ENCODE peak calls at places on chromosomes 12 and 14, in ten cellular contexts. Y is tibial nerve, V is colonic mucosa, F is astrocyte, O is fibroblast of lung, I is left ventricle myocardium inferior, H is cardiac muscle cell, W is psoas muscle, D is WERI-Rb-1, S is suprapubic skin. P is an unnamed sample.

GRCh38 chr12:44294649-44295048 is 458.8 kb downstream of the TMEM117 start:
- DNase-seq in Y (no peak), V (no peak), F (no peak), O (no peak), I (no peak), H (no peak), W (no peak), D (no peak), S (no peak), P (no peak)

GRCh38 chr12:75684678-75685620 is 173.5 kb upstream of the KRR1 start:
- DNase-seq in Y (no peak), V (no peak), F (peak; percentile 98), O (peak; percentile 98), I (no peak), H (peak; percentile 90), W (no peak), D (no peak), S (no peak), P (no peak)

GRCh38 chr12:89862511-89863331 is 154.1 kb upstream of the ATP2B1 start:
- DNase-seq in Y (peak; percentile 23), V (peak; percentile 33), F (no peak), O (no peak), I (no peak), H (no peak), W (no peak), D (no peak), S (no peak), P (peak; percentile 22)

GRCh38 chr14:67269338-67270060 is 28.3 kb downstream of the PALS1 start:
- DNase-seq in Y (no peak), V (no peak), F (peak; percentile 80), O (peak; percentile 84), I (no peak), H (peak; percentile 88), W (no peak), D (no peak), S (no peak), P (no peak)

GRCh38 chr14:29191092-29191491 is 424.5 kb downstream of the FOXG1 start:
- DNase-seq in Y (no peak), V (no peak), F (no peak), O (no peak), I (no peak), H (no peak), W (no peak), D (no peak), S (no peak), P (no peak)

GRCh38 chr12:23504641-23505399 is 444.6 kb downstream of the SOX5 start:
- DNase-seq in Y (no peak), V (no peak), F (no peak), O (no peak), I (no peak), H (no peak), W (no peak), D (no peak), S (no peak), P (no peak)

GRCh38 chr12:93460882-93461281 is 6.4 kb upstream of the MRPL42 start:
- DNase-seq in Y (no peak), V (no peak), F (no peak), O (no peak), I (no peak), H (no peak), W (no peak), D (no peak), S (no peak), P (no peak)

GRCh38 chr14:49880267-49881064 is 12.4 kb upstream of the ARF6 start:
- DNase-seq in Y (no peak), V (no peak), F (peak; percentile 22), O (peak; percentile 24), I (no peak), H (no peak), W (no peak), D (no peak), S (no peak), P (no peak)

GRCh38 chr14:99529899-99530298 is 48.7 kb downstream of the CCNK start:
- DNase-seq in Y (no peak), V (no peak), F (peak; percentile 15), O (peak; percentile 38), I (no peak), H (peak; percentile 13), W (no peak), D (no peak), S (no peak), P (no peak)

GRCh38 chr12:94745562-94745961 is 95.2 kb upstream of the TMCC3 start:
- DNase-seq in Y (no peak), V (no peak), F (no peak), O (no peak), I (no peak), H (no peak), W (no peak), D (no peak), S (no peak), P (no peak)

GRCh38 chr14:90658541-90658967 is 157.7 kb downstream of the TTC7B start:
- DNase-seq in Y (no peak), V (no peak), F (peak; percentile 85), O (peak; percentile 88), I (no peak), H (peak; percentile 60), W (no peak), D (no peak), S (no peak), P (no peak)

GRCh38 chr14:55707365-55707804 is 127.4 kb downstream of the KTN1 start:
- DNase-seq in Y (peak; percentile 17), V (no peak), F (peak; percentile 50), O (peak; percentile 60), I (no peak), H (peak; percentile 75), W (no peak), D (no peak), S (no peak), P (no peak)

GRCh38 chr12:11727133-11727664 is 77.7 kb downstream of the ETV6 start:
- DNase-seq in Y (no peak), V (no peak), F (no peak), O (no peak), I (no peak), H (no peak), W (no peak), D (no peak), S (no peak), P (no peak)

GRCh38 chr12:27710592-27711311 is at the start of gene MRPS35:
- DNase-seq in Y (peak; percentile 88), V (peak; percentile 94), F (peak; percentile 90), O (peak; percentile 94), I (peak; percentile 94), H (peak; percentile 96), W (peak; percentile 95), D (peak; percentile 89), S (peak; percentile 94), P (peak; percentile 87)
- TF ChIP-seq CTCF in Y (no peak), V (no peak), F (no peak), O (no peak), I (no peak), H (no peak), W (no peak), D (no peak), S (no peak), P (no peak)

GRCh38 chr12:96329545-96329944 is 70.7 kb downstream of the CDK17 start:
- DNase-seq in Y (no peak), V (no peak), F (no peak), O (no peak), I (no peak), H (no peak), W (no peak), D (no peak), S (no peak), P (no peak)

GRCh38 chr12:96327889-96328288 is 72.3 kb downstream of the CDK17 start:
- DNase-seq in Y (no peak), V (no peak), F (no peak), O (no peak), I (no peak), H (no peak), W (no peak), D (no peak), S (no peak), P (no peak)

GRCh38 chr12:96327346-96327745 is 72.9 kb downstream of the CDK17 start:
- DNase-seq in Y (no peak), V (no peak), F (no peak), O (no peak), I (no peak), H (no peak), W (no peak), D (no peak), S (no peak), P (no peak)

GRCh38 chr12:96329018-96329417 is 71.2 kb downstream of the CDK17 start:
- DNase-seq in Y (no peak), V (no peak), F (no peak), O (no peak), I (no peak), H (no peak), W (no peak), D (no peak), S (no peak), P (no peak)

GRCh38 chr12:96326628-96327227 is 73.5 kb downstream of the CDK17 start:
- DNase-seq in Y (no peak), V (no peak), F (no peak), O (no peak), I (no peak), H (no peak), W (no peak), D (no peak), S (no peak), P (no peak)
- H3K36me3 ChIP-seq in Y (peaks cover 28% of the 10 kb centered on the region), V (no peaks in the 10 kb centered on the region), F (peaks cover 29% of the 10 kb centered on the region), O (peaks cover 4% of the 10 kb centered on the region), I (peaks cover 30% of the 10 kb centered on the region), H (peaks cover 15% of the 10 kb centered on the region), W (no peaks in the 10 kb centered on the region), D (peaks cover 22% of the 10 kb centered on the region), S (peaks cover 8% of the 10 kb centered on the region), P (peaks cover 18% of the 10 kb centered on the region)

GRCh38 chr14:76922092-76922491 is 95.9 kb downstream of the LRRC74A start:
- DNase-seq in Y (no peak), V (no peak), F (no peak), O (no peak), I (no peak), H (no peak), W (no peak), D (no peak), S (no peak), P (no peak)

GRCh38 chr14:76919811-76920571 is 93.8 kb downstream of the LRRC74A start:
- DNase-seq in Y (no peak), V (peak; percentile 65), F (peak; percentile 88), O (peak; percentile 91), I (peak; percentile 48), H (peak; percentile 95), W (peak; percentile 71), D (peak; percentile 58), S (no peak), P (no peak)

GRCh38 chr14:76918751-76919421 is 92.7 kb downstream of the LRRC74A start:
- DNase-seq in Y (peak; percentile 91), V (peak; percentile 91), F (peak; percentile 97), O (peak; percentile 99), I (peak; percentile 95), H (peak; percentile 99), W (peak; percentile 99), D (peak; percentile 75), S (peak; percentile 96), P (peak; percentile 99)

GRCh38 chr14:76919431-76919810 is 93.2 kb downstream of the LRRC74A start:
- DNase-seq in Y (no peak), V (no peak), F (peak; percentile 35), O (peak; percentile 46), I (no peak), H (no peak), W (no peak), D (no peak), S (no peak), P (no peak)

GRCh38 chr14:76920572-76921175 is 94.5 kb downstream of the LRRC74A start:
- DNase-seq in Y (no peak), V (no peak), F (peak; percentile 16), O (peak; percentile 24), I (no peak), H (peak; percentile 53), W (no peak), D (no peak), S (no peak), P (no peak)
- H3K27ac ChIP-seq in Y (peak overlapping the region; percentile 91), V (peak overlapping the region; percentile 82), F (peak overlapping the region; percentile 98), O (peak overlapping the region; percentile 89), I (peak overlapping the region; percentile 95), H (peak overlapping the region; percentile 70), W (peak overlapping the region; percentile 91), D (peak overlapping the region; percentile 43), S (peak overlapping the region; percentile 98), P (peak overlapping the region; percentile 97)

GRCh38 chr12:130613131-130613530 is 103.0 kb downstream of the RIMBP2 start:
- DNase-seq in Y (no peak), V (no peak), F (no peak), O (no peak), I (no peak), H (no peak), W (no peak), D (no peak), S (no peak), P (no peak)
- TF ChIP-seq CTCF in Y (no peak), V (no peak), F (no peak), O (no peak), I (no peak), H (no peak), W (no peak), D (no peak), S (no peak), P (no peak)